ENCODE peak calls at places on chromosome 6, in five cellular contexts. One of them, this sample, is unnamed.

GRCh38 chr6:106117579-106117978 is 31.4 kb downstream of the PRDM1 start:
- DNase-seq in upper lobe of left lung: peak
- DNase-seq in choroid plexus epithelial cell: no peak
- DNase-seq in foreskin keratinocyte: no peak
- DNase-seq in OCI-LY7: no peak
- DNase-seq in this sample: no peak

GRCh38 chr6:149082320-149082719 is 235.2 kb upstream of the TAB2 start:
- DNase-seq in upper lobe of left lung: peak
- DNase-seq in choroid plexus epithelial cell: peak
- DNase-seq in foreskin keratinocyte: peak
- DNase-seq in OCI-LY7: peak
- DNase-seq in this sample: no peak

GRCh38 chr6:34876451-34876850 is 11.4 kb downstream of the TAF11 start:
- DNase-seq in upper lobe of left lung: no peak
- DNase-seq in choroid plexus epithelial cell: no peak
- DNase-seq in foreskin keratinocyte: no peak
- DNase-seq in OCI-LY7: no peak
- DNase-seq in this sample: no peak

GRCh38 chr6:157806496-157807215 is 16.4 kb upstream of the SNX9 start:
- DNase-seq in upper lobe of left lung: no peak
- DNase-seq in choroid plexus epithelial cell: no peak
- DNase-seq in foreskin keratinocyte: no peak
- DNase-seq in OCI-LY7: no peak
- DNase-seq in this sample: no peak

GRCh38 chr6:29887819-29888581 is 54.3 kb upstream of the HLA-A start:
- DNase-seq in upper lobe of left lung: no peak
- DNase-seq in choroid plexus epithelial cell: peak
- DNase-seq in foreskin keratinocyte: peak
- DNase-seq in OCI-LY7: no peak
- DNase-seq in this sample: peak

GRCh38 chr6:137471951-137472350 is 22.2 kb downstream of the OLIG3 start:
- DNase-seq in upper lobe of left lung: no peak
- DNase-seq in choroid plexus epithelial cell: no peak
- DNase-seq in foreskin keratinocyte: no peak
- DNase-seq in OCI-LY7: no peak
- DNase-seq in this sample: no peak

GRCh38 chr6:15953152-15953880 is 175.6 kb upstream of the MYLIP start:
- DNase-seq in upper lobe of left lung: no peak
- DNase-seq in choroid plexus epithelial cell: peak
- DNase-seq in foreskin keratinocyte: no peak
- DNase-seq in OCI-LY7: no peak
- DNase-seq in this sample: no peak

GRCh38 chr6:6696867-6697531 is 108.5 kb downstream of the LY86 start:
- DNase-seq in upper lobe of left lung: peak
- DNase-seq in choroid plexus epithelial cell: peak
- DNase-seq in foreskin keratinocyte: peak
- DNase-seq in OCI-LY7: peak
- DNase-seq in this sample: no peak

GRCh38 chr6:31806470-31807272 is at the start of gene LSM2:
- DNase-seq in upper lobe of left lung: peak
- DNase-seq in choroid plexus epithelial cell: peak
- DNase-seq in foreskin keratinocyte: peak
- DNase-seq in OCI-LY7: peak
- DNase-seq in this sample: peak
- TF ChIP-seq CTCF in upper lobe of left lung: peak
- TF ChIP-seq CTCF in choroid plexus epithelial cell: peak
- TF ChIP-seq CTCF in foreskin keratinocyte: peak
- TF ChIP-seq CTCF in OCI-LY7: peak
- TF ChIP-seq CTCF in this sample: no peak

DNA sequence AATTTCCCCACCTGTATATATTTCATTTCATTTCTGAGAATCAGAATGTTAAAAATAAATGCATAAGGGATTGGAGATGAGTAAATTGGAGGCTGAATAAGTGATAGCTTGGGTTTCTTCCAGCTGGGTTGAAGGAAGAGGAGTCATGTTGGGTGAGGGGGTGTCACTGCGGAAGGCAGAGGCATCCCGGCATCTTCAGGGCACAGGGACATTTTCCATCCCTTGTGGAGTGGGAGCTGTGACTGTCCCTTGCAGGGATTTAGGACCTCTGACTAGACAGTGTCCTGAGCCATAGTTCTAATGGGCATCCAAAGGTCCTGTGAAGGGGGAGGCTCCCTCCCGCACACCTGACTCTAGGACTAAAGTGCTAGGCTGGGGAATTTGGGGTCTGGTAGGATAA is 2.1 kb downstream of the MCHR2 start:
- DNase-seq in upper lobe of left lung: no peak
- DNase-seq in choroid plexus epithelial cell: no peak
- DNase-seq in foreskin keratinocyte: no peak
- DNase-seq in OCI-LY7: no peak
- DNase-seq in this sample: no peak
- TF ChIP-seq CTCF in upper lobe of left lung: no peak
- TF ChIP-seq CTCF in choroid plexus epithelial cell: no peak
- TF ChIP-seq CTCF in foreskin keratinocyte: no peak
- TF ChIP-seq CTCF in OCI-LY7: no peak
- TF ChIP-seq CTCF in this sample: no peak

GRCh38 chr6:129732542-129732941 is 22.6 kb upstream of the ARHGAP18 start:
- DNase-seq in upper lobe of left lung: no peak
- DNase-seq in choroid plexus epithelial cell: no peak
- DNase-seq in foreskin keratinocyte: no peak
- DNase-seq in OCI-LY7: no peak
- DNase-seq in this sample: no peak

GRCh38 chr6:129731396-129731795 is 21.4 kb upstream of the ARHGAP18 start:
- DNase-seq in upper lobe of left lung: no peak
- DNase-seq in choroid plexus epithelial cell: no peak
- DNase-seq in foreskin keratinocyte: no peak
- DNase-seq in OCI-LY7: no peak
- DNase-seq in this sample: no peak

GRCh38 chr6:129732034-129732433 is 22.1 kb upstream of the ARHGAP18 start:
- DNase-seq in upper lobe of left lung: no peak
- DNase-seq in choroid plexus epithelial cell: no peak
- DNase-seq in foreskin keratinocyte: no peak
- DNase-seq in OCI-LY7: no peak
- DNase-seq in this sample: no peak

GRCh38 chr6:129730477-129731165 is 20.6 kb upstream of the ARHGAP18 start:
- DNase-seq in upper lobe of left lung: no peak
- DNase-seq in choroid plexus epithelial cell: peak
- DNase-seq in foreskin keratinocyte: peak
- DNase-seq in OCI-LY7: peak
- DNase-seq in this sample: no peak

DNA sequence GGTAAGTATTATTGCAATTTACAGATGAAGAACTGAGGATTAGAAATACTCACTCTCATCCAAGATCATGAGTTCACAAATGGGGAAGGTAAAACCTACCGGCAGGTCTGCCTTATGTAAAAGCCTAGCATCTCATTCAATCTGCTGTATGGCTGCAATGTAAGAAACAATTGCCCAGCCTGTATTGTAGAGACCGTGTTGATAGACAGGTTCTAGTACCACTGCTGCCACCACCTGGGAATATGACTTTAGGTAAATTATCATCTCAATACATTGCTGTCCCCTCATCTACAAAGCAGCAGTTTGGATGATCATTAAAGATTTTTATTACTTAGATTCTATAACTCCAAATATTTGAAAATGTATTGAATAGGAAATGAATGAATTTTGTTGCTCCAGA is 23.3 kb upstream of the ARHGAP18 start:
- DNase-seq in upper lobe of left lung: no peak
- DNase-seq in choroid plexus epithelial cell: no peak
- DNase-seq in foreskin keratinocyte: no peak
- DNase-seq in OCI-LY7: peak
- DNase-seq in this sample: no peak
- TF ChIP-seq CTCF in upper lobe of left lung: no peak
- TF ChIP-seq CTCF in choroid plexus epithelial cell: no peak
- TF ChIP-seq CTCF in foreskin keratinocyte: peak
- TF ChIP-seq CTCF in OCI-LY7: peak
- TF ChIP-seq CTCF in this sample: no peak

GRCh38 chr6:107489636-107490567 is at the start of gene SOBP:
- DNase-seq in upper lobe of left lung: peak
- DNase-seq in choroid plexus epithelial cell: peak
- DNase-seq in foreskin keratinocyte: no peak
- DNase-seq in OCI-LY7: peak
- DNase-seq in this sample: peak
- TF ChIP-seq CTCF in upper lobe of left lung: no peak
- TF ChIP-seq CTCF in choroid plexus epithelial cell: no peak
- TF ChIP-seq CTCF in foreskin keratinocyte: no peak
- TF ChIP-seq CTCF in OCI-LY7: peak
- TF ChIP-seq CTCF in this sample: peak

This sample was measured in type B pancreatic cell.